ENCODE peak calls at places on chromosome 15, in ten cellular contexts. F is neural crest cell, O is HFFc6, L is GM20000, M is uterus, K is HFF-Myc, Y is body of pancreas, V is cardiac fibroblast, B is fibroblast of the aortic adventitia, W is left ventricle myocardium inferior. A is an unnamed sample.

GRCh38 chr15:50183112-50183794 is 1.3 kb downstream of the SLC27A2 start:
- DNase-seq in O (no peak), Y (no peak), L (peak), F (no peak), V (no peak), W (no peak), M (no peak), B (no peak), K (no peak), A (no peak)

GRCh38 chr15:98286831-98287230 is 326.3 kb downstream of the ARRDC4 start:
- DNase-seq in Y (no peak), O (peak), L (no peak), W (no peak), B (no peak), K (no peak), V (no peak), F (no peak), M (no peak), A (no peak)

GRCh38 chr15:98969126-98969735 is 38.4 kb downstream of the PGPEP1L start:
- DNase-seq in F (no peak), K (no peak), Y (no peak), V (no peak), O (no peak), B (no peak), W (no peak), M (no peak), L (no peak), A (no peak)

GRCh38 chr15:25186411-25186810 is 231.6 kb downstream of the SNRPN start:
- DNase-seq in B (no peak), Y (no peak), F (no peak), M (no peak), W (no peak), O (no peak), V (no peak), L (no peak), K (no peak), A (peak)

GRCh38 chr15:99121207-99121606 is 16.3 kb downstream of the SYNM start:
- DNase-seq in V (no peak), W (no peak), M (no peak), Y (no peak), B (no peak), F (no peak), K (no peak), L (no peak), O (no peak), A (peak)

GRCh38 chr15:88800026-88800425 is 3.2 kb upstream of the ACAN start:
- DNase-seq in K (no peak), L (no peak), V (peak), Y (no peak), O (peak), F (no peak), W (no peak), B (peak), M (no peak), A (peak)

GRCh38 chr15:81002254-81003022 is 1.7 kb downstream of the TLNRD1 start:
- DNase-seq in L (peak), K (no peak), W (peak), Y (peak), F (no peak), V (no peak), B (no peak), O (no peak), M (no peak), A (peak)

GRCh38 chr15:73959012-73959581 is 32.8 kb downstream of the LOXL1 start:
- DNase-seq in W (no peak), M (no peak), B (no peak), O (no peak), L (no peak), F (no peak), K (peak), V (peak), Y (no peak), A (no peak)

GRCh38 chr15:59473226-59473625 is 35.2 kb downstream of the FAM81A start:
- DNase-seq in W (no peak), L (no peak), O (no peak), B (peak), V (no peak), F (no peak), K (no peak), Y (no peak), M (no peak), A (no peak)

GRCh38 chr15:91852741-91853500 is 587 bp upstream of the SLCO3A1 start:
- DNase-seq in O (peak), Y (peak), L (peak), K (no peak), F (peak), W (peak), M (peak), B (peak), V (peak), A (no peak)

GRCh38 chr15:72227192-72227586 is 3.8 kb downstream of the PKM start:
- DNase-seq in W (no peak), B (peak), K (no peak), O (peak), F (no peak), Y (no peak), V (peak), L (no peak), M (peak), A (no peak)

GRCh38 chr15:40333922-40334492 is 6.7 kb downstream of the CCDC9B start:
- DNase-seq in L (peak), B (peak), Y (no peak), W (peak), O (no peak), V (peak), F (no peak), K (no peak), M (peak), A (peak)

GRCh38 chr15:33309602-33310276 is 1.0 kb upstream of the RYR3 start:
- DNase-seq in V (peak), W (no peak), L (peak), F (no peak), K (no peak), M (peak), B (no peak), Y (no peak), O (no peak), A (no peak)

GRCh38 chr15:83613716-83614115 is 40.2 kb upstream of the ADAMTSL3 start:
- DNase-seq in L (no peak), M (no peak), K (no peak), V (no peak), O (peak), Y (peak), B (peak), F (no peak), W (no peak), A (no peak)

GRCh38 chr15:47801522-47801921 is 84.2 kb downstream of the SEMA6D start:
- DNase-seq in O (no peak), B (no peak), V (no peak), K (no peak), M (no peak), Y (no peak), L (no peak), W (no peak), F (no peak), A (no peak)

GRCh38 chr15:99105516-99106341 is 849 bp downstream of the SYNM start:
- DNase-seq in L (peak), M (peak), W (peak), Y (peak), F (peak), O (peak), K (no peak), B (peak), V (peak), A (peak)

GRCh38 chr15:74443100-74443909 is 9.5 kb upstream of the SEMA7A start:
- DNase-seq in V (peak), Y (no peak), W (no peak), L (no peak), O (no peak), K (no peak), M (no peak), F (no peak), B (peak), A (peak)

GRCh38 chr15:94168250-94168649 is 63.1 kb upstream of the MCTP2 start:
- DNase-seq in W (no peak), K (no peak), O (no peak), V (no peak), L (no peak), F (no peak), B (no peak), Y (no peak), M (no peak), A (no peak)
- TF ChIP-seq CTCF in W (peak), K (peak), O (peak), V (no peak), L (no peak), F (peak), B (no peak), Y (no peak), M (no peak), A (peak)

DNA sequence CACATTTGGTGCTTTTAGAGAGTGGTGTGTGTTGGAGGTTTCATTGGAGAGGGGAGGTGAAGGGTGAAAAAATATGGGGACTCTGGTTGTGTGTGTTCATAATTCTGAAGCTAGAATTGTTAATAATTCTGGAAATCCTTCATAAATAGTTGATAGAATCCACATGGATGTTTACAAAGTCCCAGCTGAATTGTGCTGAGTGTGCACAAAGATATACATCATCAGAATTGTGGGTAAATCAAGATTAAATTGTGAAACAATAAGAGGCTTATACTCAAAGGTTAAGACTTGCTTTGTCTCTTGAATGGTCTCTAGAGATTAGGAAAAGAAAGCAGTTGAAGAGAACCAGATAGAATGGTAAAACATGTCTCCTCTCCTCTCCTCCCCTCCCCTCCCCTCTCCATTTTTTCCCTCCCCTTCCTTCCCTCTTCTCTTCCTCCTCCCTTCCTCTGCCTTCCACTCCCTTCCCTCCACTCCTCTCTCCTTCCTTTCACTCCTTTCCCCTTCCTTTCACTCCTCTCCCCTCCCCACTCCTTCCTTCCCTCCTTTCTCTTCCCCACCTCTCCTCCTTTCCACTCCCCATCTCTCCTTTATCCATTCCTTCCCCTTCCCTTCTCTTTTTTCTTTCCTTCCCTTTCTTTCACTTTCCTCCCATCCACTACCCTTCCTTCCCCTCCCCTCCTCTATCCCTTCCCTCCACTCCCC is 621.7 kb downstream of the AGBL1 start:
- DNase-seq in K (no peak), Y (no peak), F (no peak), B (no peak), W (no peak), V (no peak), L (no peak), O (no peak), M (no peak), A (no peak)
- TF ChIP-seq CTCF in K (no peak), Y (no peak), F (no peak), B (no peak), W (no peak), V (no peak), L (no peak), O (no peak), M (no peak), A (no peak)

DNA sequence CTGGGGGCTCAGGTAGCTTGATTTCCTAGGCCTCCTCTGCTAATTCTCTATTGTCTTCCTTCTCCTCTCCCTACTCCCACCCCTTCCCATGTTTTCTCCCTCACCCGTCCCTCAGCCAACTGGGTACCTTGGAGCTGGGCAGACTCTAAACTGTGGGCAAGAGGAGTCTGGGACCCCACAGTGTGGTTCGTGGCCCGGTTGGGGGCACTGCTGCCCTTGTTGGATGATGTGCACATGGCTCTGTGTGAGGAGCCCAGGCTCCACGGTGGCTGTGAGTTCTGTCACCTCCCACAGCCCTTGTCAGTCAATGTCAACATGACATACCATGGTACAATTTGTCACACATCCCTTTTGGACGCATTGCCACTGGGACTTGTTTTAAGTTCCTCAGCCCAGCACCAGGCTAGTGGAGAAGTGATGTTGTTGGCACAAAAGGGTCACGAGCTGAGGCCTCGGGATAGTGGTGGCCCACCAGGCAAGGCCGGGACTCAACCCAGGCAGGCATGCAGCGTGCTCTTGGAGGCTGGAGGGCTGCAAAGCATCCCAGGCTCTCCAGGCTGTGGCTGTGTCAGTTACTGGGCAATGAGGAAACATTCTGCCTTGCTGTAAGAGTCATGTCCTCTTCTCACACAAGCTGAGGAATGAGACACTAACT is 142.3 kb downstream of the TLE3 start:
- DNase-seq in M (no peak), V (no peak), F (no peak), K (no peak), O (no peak), Y (no peak), W (no peak), B (no peak), L (no peak), A (no peak)
- TF ChIP-seq CTCF in M (no peak), V (no peak), F (no peak), K (no peak), O (no peak), Y (no peak), W (no peak), B (no peak), L (no peak), A (no peak)

GRCh38 chr15:65028338-65028737 is 1.1 kb downstream of the MTFMT start:
- DNase-seq in F (no peak), M (no peak), V (no peak), K (no peak), O (no peak), L (peak), W (no peak), B (no peak), Y (no peak), A (no peak)

GRCh38 chr15:65029736-65030208 is 333 bp upstream of the MTFMT start:
- DNase-seq in M (no peak), K (no peak), Y (no peak), B (no peak), F (no peak), L (no peak), O (no peak), W (no peak), V (no peak), A (no peak)

GRCh38 chr15:65026756-65027155 is 2.7 kb downstream of the MTFMT start:
- DNase-seq in Y (no peak), M (no peak), W (no peak), F (no peak), K (no peak), O (no peak), B (no peak), L (no peak), V (no peak), A (no peak)

GRCh38 chr15:65027593-65027992 is 1.8 kb downstream of the MTFMT start:
- DNase-seq in O (no peak), L (no peak), B (no peak), K (no peak), Y (no peak), W (no peak), M (no peak), V (no peak), F (no peak), A (no peak)

DNA sequence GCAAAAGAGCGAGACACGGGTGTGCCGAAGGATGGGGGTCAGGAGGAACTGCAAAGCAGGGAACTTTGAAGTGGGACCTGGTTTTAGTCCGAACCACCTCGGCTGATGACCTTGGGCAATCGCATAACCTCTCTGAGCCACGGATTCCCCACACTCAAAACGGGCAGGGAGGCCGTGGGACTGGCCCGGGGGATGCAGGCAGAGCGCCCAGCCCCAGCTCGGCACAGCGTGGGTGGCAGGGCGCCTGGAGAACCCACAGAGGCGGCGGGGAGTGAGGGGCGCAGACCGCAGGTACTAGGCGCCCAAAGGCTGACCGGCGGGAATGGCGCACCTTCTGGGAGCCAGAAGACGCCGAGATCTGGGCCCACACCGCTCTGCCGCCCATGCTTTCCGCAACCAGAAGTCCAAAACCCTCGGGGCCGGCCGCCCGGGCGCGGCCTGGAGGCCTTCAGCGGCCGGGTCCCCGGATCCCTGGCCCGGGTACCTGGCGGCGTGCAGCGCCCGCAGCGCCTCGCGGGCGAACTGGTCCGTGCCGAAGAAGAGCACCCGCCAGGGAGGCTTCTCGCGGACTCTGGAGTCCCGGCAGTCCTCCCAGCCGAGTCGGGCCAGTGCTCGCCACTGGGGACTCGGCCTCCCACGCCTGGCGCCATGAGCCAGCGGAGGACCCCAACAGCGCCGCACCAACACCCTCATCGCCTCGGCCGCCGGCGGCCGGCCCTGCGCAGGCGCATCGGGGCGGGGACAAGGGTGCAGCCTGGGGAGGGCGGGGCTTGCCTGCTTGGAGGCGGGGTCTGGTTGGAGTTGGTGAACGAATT is at the start of gene MTFMT:
- DNase-seq in V (peak), W (peak), B (peak), M (peak), O (peak), Y (peak), L (peak), F (peak), K (no peak), A (no peak)
- TF ChIP-seq CTCF in V (no peak), W (no peak), B (peak), M (peak), O (peak), Y (no peak), L (no peak), F (peak), K (no peak), A (peak)

GRCh38 chr15:31455499-31455898 is 128.9 kb downstream of the KLF13 start:
- DNase-seq in W (no peak), M (no peak), B (no peak), V (no peak), O (no peak), Y (no peak), L (no peak), K (no peak), F (no peak), A (no peak)
- TF ChIP-seq CTCF in W (no peak), M (no peak), B (no peak), V (no peak), O (peak), Y (no peak), L (no peak), K (no peak), F (peak), A (no peak)

GRCh38 chr15:43237842-43238470 is 17.1 kb upstream of the EPB42 start:
- DNase-seq in Y (no peak), O (no peak), L (no peak), B (no peak), V (no peak), M (no peak), K (no peak), W (no peak), F (no peak), A (no peak)
- TF ChIP-seq CTCF in Y (no peak), O (no peak), L (no peak), B (no peak), V (no peak), M (no peak), K (no peak), W (no peak), F (no peak), A (no peak)

GRCh38 chr15:48965972-48966371 is 2.3 kb upstream of the SHC4 start:
- DNase-seq in L (peak), M (no peak), V (peak), K (peak), F (no peak), W (no peak), Y (no peak), B (peak), O (peak), A (no peak)
- TF ChIP-seq CTCF in L (peak), M (no peak), V (peak), K (peak), F (no peak), W (no peak), Y (no peak), B (no peak), O (peak), A (peak)

DNA sequence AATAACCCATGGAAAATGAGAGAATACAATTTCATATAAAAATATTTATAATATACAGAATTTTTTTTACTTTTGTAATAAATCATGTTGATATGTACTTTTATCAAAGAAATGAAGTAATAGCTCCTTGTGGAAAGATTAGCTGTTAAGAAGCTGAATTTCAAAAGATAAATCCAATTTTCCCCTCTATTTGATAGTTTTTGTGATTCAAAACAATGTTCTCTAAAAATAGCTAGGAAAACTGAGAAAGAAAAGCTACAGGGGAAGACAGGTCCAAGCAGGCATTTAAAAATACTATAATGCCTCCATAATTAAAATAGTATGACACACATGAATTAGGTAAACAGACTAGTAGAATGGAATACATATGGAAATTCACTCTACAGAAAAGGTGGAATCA is 44.9 kb downstream of the SCAPER start:
- DNase-seq in W (no peak), V (no peak), Y (no peak), K (no peak), O (no peak), F (no peak), L (no peak), M (no peak), B (no peak), A (no peak)
- TF ChIP-seq CTCF in W (no peak), V (no peak), Y (no peak), K (no peak), O (no peak), F (no peak), L (no peak), M (no peak), B (no peak), A (no peak)